ENCODE peak calls at places on chromosomes 5 and 9, in six cellular contexts. E is IMR-90, G is H1, W is H9, A is mesenchymal stem cell, R is neuronal stem cell. D is an unnamed sample.

GRCh38 chr9:87883990-87884389 is 1.3 kb downstream of the SPATA31E1 start:
- DNase-seq in E (no peak), G (no peak), W (peak; percentile 73), A (no peak), R (no peak), D (no peak)

GRCh38 chr5:131194725-131195124 is 24.0 kb downstream of the LYRM7 start:
- DNase-seq in E (no peak), G (no peak), W (no peak), A (no peak), R (no peak), D (no peak)

GRCh38 chr5:78586251-78586650 is 62.3 kb downstream of the LHFPL2 start:
- DNase-seq in E (peak; percentile 100), G (no peak), W (no peak), A (peak; percentile 98), R (no peak), D (no peak)

GRCh38 chr9:37290881-37291485 is 131.5 kb upstream of the GRHPR start:
- DNase-seq in E (peak; percentile 88), G (no peak), W (no peak), A (peak; percentile 80), R (no peak), D (peak; percentile 84)

GRCh38 chr9:126348911-126349550 is 22.4 kb downstream of the MVB12B start:
- DNase-seq in E (no peak), G (no peak), W (no peak), A (no peak), R (no peak), D (no peak)

GRCh38 chr5:76204713-76205112 is 121.5 kb downstream of the SV2C start:
- DNase-seq in E (no peak), G (no peak), W (no peak), A (no peak), R (no peak), D (peak; percentile 92)

GRCh38 chr5:75545131-75545530 is 33.4 kb downstream of the POLK start:
- DNase-seq in E (no peak), G (no peak), W (no peak), A (no peak), R (no peak), D (no peak)

GRCh38 chr5:39176740-39177628 is 42.4 kb downstream of the FYB1 start:
- DNase-seq in E (no peak), G (no peak), W (no peak), A (no peak), R (no peak), D (no peak)

GRCh38 chr5:104088876-104089778 is 526.5 kb upstream of the NUDT12 start:
- DNase-seq in E (no peak), G (no peak), W (no peak), A (peak; percentile 13), R (no peak), D (no peak)

GRCh38 chr9:136484153-136485048 is 1.6 kb upstream of the SEC16A start:
- DNase-seq in E (no peak), G (no peak), W (no peak), A (no peak), R (no peak), D (no peak)

GRCh38 chr5:112549605-112550161 is 130.6 kb upstream of the EPB41L4A start:
- DNase-seq in E (no peak), G (no peak), W (no peak), A (no peak), R (no peak), D (no peak)

GRCh38 chr5:150589791-150590601 is 50.5 kb upstream of the SYNPO start:
- DNase-seq in E (peak; percentile 62), G (peak; percentile 17), W (peak; percentile 73), A (peak; percentile 42), R (no peak), D (peak; percentile 12)

GRCh38 chr9:133934512-133935221 is 57.5 kb downstream of the VAV2 start:
- DNase-seq in E (no peak), G (no peak), W (no peak), A (no peak), R (no peak), D (no peak)

GRCh38 chr5:79922626-79923025 is 68.4 kb downstream of the MTX3 start:
- DNase-seq in E (no peak), G (no peak), W (no peak), A (no peak), R (no peak), D (no peak)

GRCh38 chr9:77945798-77946197 is 85.8 kb downstream of the GNAQ start:
- DNase-seq in E (peak; percentile 47), G (no peak), W (no peak), A (peak; percentile 70), R (no peak), D (peak; percentile 50)

GRCh38 chr9:13557724-13558123 is 278.2 kb upstream of the MPDZ start:
- DNase-seq in E (no peak), G (no peak), W (no peak), A (no peak), R (no peak), D (no peak)

GRCh38 chr9:111719541-111719940 is 58.1 kb downstream of the GNG10 start:
- DNase-seq in E (no peak), G (no peak), W (no peak), A (no peak), R (no peak), D (no peak)

GRCh38 chr5:171622010-171622409 is 163.6 kb upstream of the SMIM23 start:
- DNase-seq in E (no peak), G (no peak), W (no peak), A (no peak), R (no peak), D (peak; percentile 32)

GRCh38 chr5:176870110-176870591 is 29.0 kb downstream of the HK3 start:
- DNase-seq in E (peak; percentile 38), G (peak; percentile 21), W (peak; percentile 80), A (peak; percentile 48), R (peak; percentile 52), D (peak; percentile 58)

GRCh38 chr9:130196643-130197042 is 24.4 kb downstream of the NCS1 start:
- DNase-seq in E (peak; percentile 64), G (no peak), W (no peak), A (no peak), R (no peak), D (no peak)

GRCh38 chr9:134626576-134627416 is 14.8 kb upstream of the COL5A1 start:
- DNase-seq in E (peak; percentile 59), G (no peak), W (peak; percentile 31), A (peak; percentile 85), R (no peak), D (no peak)

GRCh38 chr9:136078498-136079011 is 16.5 kb downstream of the NACC2 start:
- DNase-seq in E (no peak), G (no peak), W (peak; percentile 25), A (no peak), R (no peak), D (no peak)

GRCh38 chr5:151066920-151067319 is 13.9 kb downstream of the TNIP1 start:
- DNase-seq in E (no peak), G (no peak), W (no peak), A (no peak), R (no peak), D (no peak)

GRCh38 chr5:174327317-174327864 is 281.9 kb downstream of the NSG2 start:
- DNase-seq in E (peak; percentile 69), G (peak; percentile 76), W (peak; percentile 93), A (peak; percentile 77), R (peak; percentile 75), D (peak; percentile 97)

GRCh38 chr9:121876212-121876611 is 216.9 kb downstream of the TTLL11 start:
- DNase-seq in E (no peak), G (no peak), W (no peak), A (no peak), R (no peak), D (no peak)

GRCh38 chr5:99865159-99865558 is 670.0 kb upstream of the FAM174A start:
- DNase-seq in E (no peak), G (no peak), W (no peak), A (no peak), R (no peak), D (no peak)

GRCh38 chr9:128940946-128941755 is 6.3 kb downstream of the DOLK start:
- DNase-seq in E (no peak), G (no peak), W (no peak), A (no peak), R (no peak), D (no peak)

GRCh38 chr9:123816817-123817472 is 113.0 kb downstream of the DENND1A start:
- DNase-seq in E (no peak), G (no peak), W (no peak), A (no peak), R (no peak), D (no peak)

GRCh38 chr9:123825337-123825736 is 104.6 kb downstream of the DENND1A start:
- DNase-seq in E (peak; percentile 53), G (no peak), W (no peak), A (peak; percentile 20), R (no peak), D (peak; percentile 13)

GRCh38 chr9:123814526-123814925 is 115.4 kb downstream of the DENND1A start:
- DNase-seq in E (no peak), G (no peak), W (no peak), A (no peak), R (no peak), D (no peak)

GRCh38 chr9:123823194-123823947 is 106.6 kb downstream of the DENND1A start:
- DNase-seq in E (no peak), G (no peak), W (no peak), A (no peak), R (no peak), D (no peak)

GRCh38 chr9:123820139-123820538 is 109.8 kb downstream of the DENND1A start:
- DNase-seq in E (no peak), G (no peak), W (no peak), A (no peak), R (no peak), D (no peak)
- H3K27me3 ChIP-seq in E (no peaks in the 10 kb centered on the region), G (no peaks in the 10 kb centered on the region), W (no peaks in the 10 kb centered on the region), A (no peaks in the 10 kb centered on the region), R (no peaks in the 10 kb centered on the region), D (no peaks in the 10 kb centered on the region)

DNA sequence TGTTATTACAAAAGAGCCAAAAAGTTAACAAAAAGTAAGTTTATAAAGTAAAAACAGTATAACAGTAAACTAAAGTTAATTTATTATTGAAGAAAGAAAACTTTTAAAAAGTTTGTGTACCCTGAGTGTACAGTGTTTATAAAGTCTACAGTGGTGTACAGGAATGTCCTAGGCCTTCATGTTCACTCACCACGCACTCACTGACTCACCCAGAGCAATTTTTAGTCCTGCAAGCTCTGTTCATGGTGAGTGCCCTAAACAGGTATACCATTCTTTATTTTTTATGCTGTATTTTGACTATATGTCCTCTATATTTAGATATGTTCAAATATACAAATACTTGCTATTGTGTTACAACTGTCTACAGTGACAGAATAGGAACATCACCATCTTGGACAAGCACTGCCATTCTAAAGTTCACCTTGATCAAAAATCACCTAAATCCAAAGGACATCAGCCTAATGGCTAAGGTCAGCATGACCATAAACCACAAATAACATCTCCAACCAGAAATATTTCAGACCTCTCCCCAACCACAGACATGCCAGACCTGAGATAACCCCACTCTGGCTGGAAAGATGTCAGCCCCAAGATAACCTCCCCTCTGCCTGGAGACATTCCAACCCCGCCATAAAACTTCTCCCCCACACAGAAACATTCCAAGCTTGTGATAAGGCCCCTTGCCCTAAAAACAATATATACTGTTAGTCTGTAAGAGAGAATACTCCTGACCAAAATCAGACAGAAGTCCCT is 56.1 kb downstream of the AGXT2 start:
- DNase-seq in E (peak; percentile 61), G (no peak), W (no peak), A (peak; percentile 50), R (no peak), D (no peak)
- H2BK120ac ChIP-seq in E (no peak overlapping the region), G (no peak overlapping the region), W (no peak overlapping the region), A (no peak overlapping the region), R (no peak overlapping the region), D (no peak overlapping the region)

GRCh38 chr5:136629125-136629790 is 263.9 kb upstream of the TRPC7 start:
- DNase-seq in E (no peak), G (no peak), W (no peak), A (no peak), R (no peak), D (no peak)
- H3K14ac ChIP-seq in E (no peak overlapping the region), G (no peak overlapping the region), W (no peak overlapping the region), A (no peak overlapping the region), R (no peak overlapping the region), D (no peak overlapping the region)

GRCh38 chr5:157189223-157189622 is 8.6 kb downstream of the ITK start:
- DNase-seq in E (no peak), G (no peak), W (no peak), A (no peak), R (no peak), D (no peak)
- H3K27me3 ChIP-seq in E (no peaks in the 10 kb centered on the region), G (peaks cover 7% of the 10 kb centered on the region), W (peaks cover 5% of the 10 kb centered on the region), A (peaks cover 6% of the 10 kb centered on the region), R (no peaks in the 10 kb centered on the region), D (no peaks in the 10 kb centered on the region)